ENCODE peak calls at places on chromosomes 11 and 22, in eight cellular contexts. W is pancreas, G is cardiac muscle cell, I is prostate gland, D is right lobe of liver, F is neural progenitor cell, R is SJSA1, P is Panc1. M is an unnamed sample.

GRCh38 chr11:64754124-64754918 is 5.5 kb downstream of the PYGM start:
- DNase-seq in W (peak; percentile 55), G (no peak), I (no peak), D (peak; percentile 49), F (no peak), R (no peak), P (no peak), M (no peak)

GRCh38 chr22:25929479-25929878 is 187.5 kb downstream of the MYO18B start:
- DNase-seq in W (no peak), G (no peak), I (no peak), D (no peak), F (peak; percentile 67), R (no peak), P (no peak), M (no peak)

GRCh38 chr11:83540112-83540675 is 254.0 kb upstream of the CCDC90B start:
- DNase-seq in W (no peak), G (no peak), I (no peak), D (no peak), F (peak; percentile 3), R (no peak), P (no peak), M (no peak)

GRCh38 chr11:75105462-75105925 is 8.8 kb upstream of the OR2AT4 start:
- DNase-seq in W (no peak), G (peak; percentile 5), I (no peak), D (no peak), F (peak; percentile 83), R (no peak), P (no peak), M (no peak)

GRCh38 chr11:16605440-16605970 is 132.9 kb upstream of the C11orf58 start:
- DNase-seq in W (peak; percentile 67), G (peak; percentile 56), I (no peak), D (peak; percentile 49), F (peak; percentile 67), R (peak; percentile 72), P (no peak), M (peak; percentile 38)

GRCh38 chr11:11985016-11985715 is 23.3 kb downstream of the DKK3 start:
- DNase-seq in W (no peak), G (no peak), I (no peak), D (no peak), F (no peak), R (no peak), P (no peak), M (no peak)

GRCh38 chr11:2541881-2542361 is 97.1 kb downstream of the KCNQ1 start:
- DNase-seq in W (peak; percentile 58), G (no peak), I (no peak), D (peak; percentile 53), F (no peak), R (no peak), P (no peak), M (no peak)

GRCh38 chr11:80297808-80298460 is 857.1 kb upstream of the TENM4 start:
- DNase-seq in W (no peak), G (no peak), I (no peak), D (no peak), F (no peak), R (no peak), P (peak; percentile 27), M (no peak)

GRCh38 chr11:2592559-2593392 is 107.0 kb downstream of the KCNQ1OT1 start:
- DNase-seq in W (peak; percentile 39), G (no peak), I (no peak), D (peak; percentile 31), F (no peak), R (no peak), P (no peak), M (no peak)

GRCh38 chr11:11309906-11310305 is 43.1 kb downstream of the CSNK2A3 start:
- DNase-seq in W (no peak), G (no peak), I (no peak), D (no peak), F (no peak), R (no peak), P (no peak), M (no peak)

GRCh38 chr22:30270841-30271240 is 4.2 kb upstream of the OSM start:
- DNase-seq in W (peak; percentile 35), G (no peak), I (no peak), D (peak; percentile 89), F (no peak), R (no peak), P (no peak), M (peak; percentile 56)

GRCh38 chr11:71948314-71949027 is 19.6 kb downstream of the RNF121 start:
- DNase-seq in W (no peak), G (no peak), I (no peak), D (peak; percentile 82), F (no peak), R (no peak), P (no peak), M (peak; percentile 33)

GRCh38 chr11:124898711-124899110 is 1.0 kb upstream of the ROBO4 start:
- DNase-seq in W (no peak), G (no peak), I (no peak), D (no peak), F (no peak), R (no peak), P (no peak), M (no peak)

GRCh38 chr11:130315354-130315970 is 745 bp upstream of the ZBTB44 start:
- DNase-seq in W (peak; percentile 82), G (no peak), I (peak; percentile 14), D (peak; percentile 64), F (peak; percentile 34), R (no peak), P (no peak), M (peak; percentile 57)

GRCh38 chr11:33912405-33913361 is 20.8 kb upstream of the LMO2 start:
- DNase-seq in W (no peak), G (no peak), I (no peak), D (no peak), F (peak; percentile 63), R (no peak), P (no peak), M (no peak)

GRCh38 chr11:104645276-104646018 is 252.8 kb downstream of the CASP12 start:
- DNase-seq in W (no peak), G (no peak), I (no peak), D (no peak), F (no peak), R (no peak), P (no peak), M (no peak)

GRCh38 chr22:48635825-48636224 is 1191.8 kb downstream of the BRD1 start:
- DNase-seq in W (no peak), G (no peak), I (no peak), D (peak; percentile 90), F (no peak), R (no peak), P (no peak), M (no peak)

GRCh38 chr22:48637231-48637630 is 1190.4 kb downstream of the BRD1 start:
- DNase-seq in W (no peak), G (no peak), I (no peak), D (no peak), F (no peak), R (no peak), P (no peak), M (no peak)

GRCh38 chr22:48635031-48635430 is 1192.6 kb downstream of the BRD1 start:
- DNase-seq in W (no peak), G (no peak), I (no peak), D (no peak), F (no peak), R (no peak), P (no peak), M (no peak)

GRCh38 chr22:48639021-48639795 is 1188.5 kb downstream of the BRD1 start:
- DNase-seq in W (peak; percentile 33), G (no peak), I (no peak), D (no peak), F (no peak), R (no peak), P (no peak), M (no peak)

GRCh38 chr22:48636746-48637145 is 1190.9 kb downstream of the BRD1 start:
- DNase-seq in W (no peak), G (no peak), I (no peak), D (no peak), F (no peak), R (no peak), P (no peak), M (no peak)
- H3K4me1 ChIP-seq in W (no peaks in the 10 kb centered on the region), G (no peaks in the 10 kb centered on the region), I (no peaks in the 10 kb centered on the region), D (no peaks in the 10 kb centered on the region), F (peaks cover 11% of the 10 kb centered on the region), R (peaks cover 22% of the 10 kb centered on the region), P (no peaks in the 10 kb centered on the region), M (no peaks in the 10 kb centered on the region)

GRCh38 chr11:9003573-9004309 is at the start of gene NRIP3:
- DNase-seq in W (peak; percentile 78), G (peak; percentile 81), I (peak; percentile 59), D (peak; percentile 65), F (peak; percentile 83), R (peak; percentile 70), P (no peak), M (peak; percentile 74)

GRCh38 chr11:9002920-9003572 is 755 bp downstream of the NRIP3 start:
- DNase-seq in W (no peak), G (no peak), I (no peak), D (no peak), F (no peak), R (no peak), P (no peak), M (no peak)

GRCh38 chr11:9001736-9002135 is 2.1 kb downstream of the NRIP3 start:
- DNase-seq in W (no peak), G (no peak), I (no peak), D (no peak), F (no peak), R (peak; percentile 61), P (peak; percentile 92), M (no peak)

GRCh38 chr11:9005087-9005486 is 1.3 kb upstream of the NRIP3 start:
- DNase-seq in W (no peak), G (no peak), I (no peak), D (no peak), F (no peak), R (no peak), P (no peak), M (no peak)

DNA sequence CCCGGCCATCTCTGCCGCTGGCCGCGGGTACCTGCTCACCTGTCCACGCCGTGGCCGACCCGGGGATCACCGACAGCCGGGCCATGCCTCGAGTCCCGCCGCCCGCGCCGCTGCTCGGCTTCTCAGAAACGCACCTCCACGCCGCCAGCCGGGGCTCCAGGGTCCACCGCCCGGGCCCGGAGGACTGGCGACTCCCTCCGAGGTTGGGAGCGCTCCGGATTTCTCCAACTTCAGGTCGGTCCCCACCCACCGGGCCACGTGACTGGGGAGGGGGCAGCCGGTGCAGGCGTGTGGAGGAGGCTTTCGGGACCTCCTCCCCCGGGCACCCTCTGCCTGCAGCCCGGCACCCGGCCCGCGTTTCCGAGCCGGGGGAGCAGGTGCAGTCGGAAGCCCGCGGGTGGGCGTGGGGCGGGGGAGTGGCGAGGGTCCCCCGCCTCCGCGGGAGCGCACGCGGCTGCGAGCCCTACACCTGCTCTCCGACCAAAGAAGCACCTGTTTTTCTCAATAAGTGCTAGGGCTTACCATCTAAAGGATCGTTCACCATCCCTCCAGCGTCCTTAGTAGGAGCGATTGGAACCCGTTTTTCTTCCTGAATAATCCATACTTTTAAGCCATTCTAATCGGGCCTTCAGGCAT is 627 bp upstream of the NRIP3 start:
- DNase-seq in W (peak; percentile 75), G (peak; percentile 54), I (no peak), D (no peak), F (peak; percentile 74), R (no peak), P (no peak), M (no peak)
- H3K9me3 ChIP-seq in W (no peaks in the 10 kb centered on the region), G (no peaks in the 10 kb centered on the region), I (no peaks in the 10 kb centered on the region), D (no peaks in the 10 kb centered on the region), F (no peaks in the 10 kb centered on the region), R (no peaks in the 10 kb centered on the region), P (no peaks in the 10 kb centered on the region), M (no peaks in the 10 kb centered on the region)

GRCh38 chr11:1307998-1308744 is 1.3 kb downstream of the TOLLIP start:
- DNase-seq in W (peak; percentile 85), G (no peak), I (no peak), D (peak; percentile 89), F (no peak), R (no peak), P (no peak), M (no peak)
- H3K4me1 ChIP-seq in W (peaks cover 33% of the 10 kb centered on the region), G (peaks cover 16% of the 10 kb centered on the region), I (peaks cover 22% of the 10 kb centered on the region), D (no peaks in the 10 kb centered on the region), F (peaks cover 1% of the 10 kb centered on the region), R (peaks cover 11% of the 10 kb centered on the region), P (peaks cover 27% of the 10 kb centered on the region), M (peaks cover 34% of the 10 kb centered on the region)

GRCh38 chr11:40445391-40445790 is 1014.1 kb downstream of the LRRC4C start:
- DNase-seq in W (no peak), G (no peak), I (no peak), D (no peak), F (peak; percentile 8), R (no peak), P (no peak), M (no peak)
- H3K9me3 ChIP-seq in W (no peaks in the 10 kb centered on the region), G (no peaks in the 10 kb centered on the region), I (no peaks in the 10 kb centered on the region), D (no peaks in the 10 kb centered on the region), F (peaks cover 10% of the 10 kb centered on the region), R (peaks cover 17% of the 10 kb centered on the region), P (peaks cover 21% of the 10 kb centered on the region), M (no peaks in the 10 kb centered on the region)

M was measured in colonic mucosa.